ENCODE peak calls at places on chromosomes 7 and 10, in five cellular contexts. One of them, this sample, is unnamed. For H3K9me3 and H3K4me1, the result is how much of the 10 kb centered on the place peaks cover.

GRCh38 chr7:64938540-64938939 is 35.5 kb downstream of the ZNF273 start:
- DNase-seq in HCT116: no peak
- DNase-seq in left ventricle myocardium inferior: no peak
- DNase-seq in PC-3: no peak
- DNase-seq in heart right ventricle: no peak
- DNase-seq in this sample: no peak

GRCh38 chr10:112526906-112527305 is 79.9 kb downstream of the VTI1A start:
- DNase-seq in left ventricle myocardium inferior: no peak
- DNase-seq in PC-3: no peak
- DNase-seq in HCT116: peak
- DNase-seq in heart right ventricle: no peak
- DNase-seq in this sample: no peak

GRCh38 chr10:17472481-17473227 is 18.3 kb upstream of the ST8SIA6 start:
- DNase-seq in left ventricle myocardium inferior: no peak
- DNase-seq in heart right ventricle: no peak
- DNase-seq in HCT116: no peak
- DNase-seq in PC-3: no peak
- DNase-seq in this sample: no peak

GRCh38 chr7:101678713-101679112 is 49.6 kb upstream of the MYL10 start:
- DNase-seq in HCT116: no peak
- DNase-seq in heart right ventricle: no peak
- DNase-seq in PC-3: peak
- DNase-seq in left ventricle myocardium inferior: no peak
- DNase-seq in this sample: no peak

GRCh38 chr10:52229271-52229931 is 84.7 kb upstream of the DKK1 start:
- DNase-seq in PC-3: peak
- DNase-seq in HCT116: no peak
- DNase-seq in heart right ventricle: no peak
- DNase-seq in left ventricle myocardium inferior: no peak
- DNase-seq in this sample: no peak

GRCh38 chr7:105896407-105896842 is 20.0 kb upstream of the ATXN7L1 start:
- DNase-seq in heart right ventricle: no peak
- DNase-seq in left ventricle myocardium inferior: no peak
- DNase-seq in HCT116: no peak
- DNase-seq in PC-3: peak
- DNase-seq in this sample: no peak

GRCh38 chr10:73967022-73967429 is 30.9 kb upstream of the VCL start:
- DNase-seq in heart right ventricle: no peak
- DNase-seq in left ventricle myocardium inferior: no peak
- DNase-seq in PC-3: peak
- DNase-seq in HCT116: no peak
- DNase-seq in this sample: no peak

GRCh38 chr7:27161214-27161720 is 4.1 kb downstream of the HOXA9 start:
- DNase-seq in heart right ventricle: no peak
- DNase-seq in PC-3: no peak
- DNase-seq in left ventricle myocardium inferior: peak
- DNase-seq in HCT116: no peak
- DNase-seq in this sample: no peak

GRCh38 chr7:106289848-106290247 is 5.1 kb upstream of the NAMPT start:
- DNase-seq in heart right ventricle: no peak
- DNase-seq in left ventricle myocardium inferior: no peak
- DNase-seq in PC-3: peak
- DNase-seq in HCT116: no peak
- DNase-seq in this sample: no peak

GRCh38 chr10:115335366-115335765 is 242.2 kb downstream of the ATRNL1 start:
- DNase-seq in heart right ventricle: no peak
- DNase-seq in HCT116: no peak
- DNase-seq in left ventricle myocardium inferior: no peak
- DNase-seq in PC-3: no peak
- DNase-seq in this sample: no peak

GRCh38 chr10:60869916-60870728 is 73.9 kb downstream of the RHOBTB1 start:
- DNase-seq in HCT116: no peak
- DNase-seq in PC-3: peak
- DNase-seq in heart right ventricle: no peak
- DNase-seq in left ventricle myocardium inferior: no peak
- DNase-seq in this sample: no peak

GRCh38 chr7:149587331-149587645 is 89.7 kb upstream of the ZNF746 start:
- DNase-seq in left ventricle myocardium inferior: no peak
- DNase-seq in heart right ventricle: no peak
- DNase-seq in PC-3: no peak
- DNase-seq in HCT116: no peak
- DNase-seq in this sample: no peak
- H3K9me3 ChIP-seq in left ventricle myocardium inferior: under half
- H3K9me3 ChIP-seq in heart right ventricle: under half
- H3K9me3 ChIP-seq in PC-3: under half
- H3K9me3 ChIP-seq in HCT116: under half
- H3K9me3 ChIP-seq in this sample: under half

GRCh38 chr10:82249141-82249540 is 374.1 kb downstream of the NRG3 start:
- DNase-seq in PC-3: no peak
- DNase-seq in left ventricle myocardium inferior: no peak
- DNase-seq in HCT116: no peak
- DNase-seq in heart right ventricle: no peak
- DNase-seq in this sample: no peak
- TF ChIP-seq CTCF in PC-3: no peak
- TF ChIP-seq CTCF in left ventricle myocardium inferior: no peak
- TF ChIP-seq CTCF in HCT116: no peak
- TF ChIP-seq CTCF in heart right ventricle: no peak
- TF ChIP-seq CTCF in this sample: no peak

DNA sequence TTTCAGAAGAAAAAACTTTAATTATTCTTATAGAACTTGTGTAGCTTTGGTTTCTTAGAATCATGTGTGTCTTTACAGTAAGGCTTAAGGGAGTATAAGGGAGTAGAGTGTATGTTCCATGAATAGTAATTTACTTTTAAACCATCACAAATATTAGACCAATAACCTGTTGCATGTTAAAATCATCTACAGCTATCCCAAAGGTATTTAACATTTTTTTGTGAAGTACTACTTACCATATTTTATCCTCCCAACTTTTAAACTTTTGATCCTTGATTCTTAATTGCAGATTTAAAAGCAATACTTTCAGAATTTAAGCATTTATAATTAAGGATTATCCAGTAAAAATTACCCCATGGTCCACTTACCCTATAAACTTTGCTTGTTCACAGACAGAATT is 6.0 kb downstream of the GLI3 start:
- DNase-seq in HCT116: no peak
- DNase-seq in left ventricle myocardium inferior: no peak
- DNase-seq in heart right ventricle: no peak
- DNase-seq in PC-3: no peak
- DNase-seq in this sample: no peak
- H3K4me1 ChIP-seq in HCT116: under half
- H3K4me1 ChIP-seq in left ventricle myocardium inferior: under half
- H3K4me1 ChIP-seq in heart right ventricle: under half
- H3K4me1 ChIP-seq in PC-3: under half
- H3K4me1 ChIP-seq in this sample: under half

GRCh38 chr7:47886412-47886811 is 61.9 kb downstream of the PKD1L1 start:
- DNase-seq in HCT116: no peak
- DNase-seq in left ventricle myocardium inferior: no peak
- DNase-seq in heart right ventricle: no peak
- DNase-seq in PC-3: no peak
- DNase-seq in this sample: no peak

GRCh38 chr7:47885309-47886000 is 62.8 kb downstream of the PKD1L1 start:
- DNase-seq in heart right ventricle: no peak
- DNase-seq in left ventricle myocardium inferior: no peak
- DNase-seq in PC-3: no peak
- DNase-seq in HCT116: no peak
- DNase-seq in this sample: peak

GRCh38 chr7:47878662-47879061 is 69.6 kb downstream of the PKD1L1 start:
- DNase-seq in PC-3: no peak
- DNase-seq in HCT116: no peak
- DNase-seq in left ventricle myocardium inferior: no peak
- DNase-seq in heart right ventricle: no peak
- DNase-seq in this sample: no peak

GRCh38 chr7:47884675-47885074 is 63.6 kb downstream of the PKD1L1 start:
- DNase-seq in left ventricle myocardium inferior: no peak
- DNase-seq in heart right ventricle: no peak
- DNase-seq in PC-3: no peak
- DNase-seq in HCT116: no peak
- DNase-seq in this sample: peak

DNA sequence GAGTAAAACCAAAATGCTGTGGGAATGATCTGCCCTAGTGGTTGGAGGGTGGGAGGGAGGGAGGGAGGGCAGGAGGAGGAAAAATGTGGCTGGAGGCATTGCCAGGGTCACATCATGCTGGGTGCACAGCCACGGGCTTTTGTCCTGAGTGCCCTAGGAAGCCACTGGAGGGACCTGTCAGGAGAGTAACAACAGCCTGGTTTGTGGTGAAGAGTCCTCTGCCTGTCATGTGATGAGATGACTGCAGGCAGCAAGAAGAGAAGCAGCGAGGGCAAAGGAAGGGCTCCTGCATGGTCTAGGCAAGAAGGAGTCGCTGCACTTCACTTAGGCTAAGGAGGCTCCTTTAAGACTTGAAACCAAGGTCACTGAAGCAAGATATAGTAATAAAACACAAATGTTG is 65.6 kb downstream of the PKD1L1 start:
- DNase-seq in HCT116: no peak
- DNase-seq in heart right ventricle: no peak
- DNase-seq in PC-3: no peak
- DNase-seq in left ventricle myocardium inferior: no peak
- DNase-seq in this sample: no peak
- H3K9me3 ChIP-seq in HCT116: under half
- H3K9me3 ChIP-seq in heart right ventricle: under half
- H3K9me3 ChIP-seq in PC-3: under half
- H3K9me3 ChIP-seq in left ventricle myocardium inferior: under half
- H3K9me3 ChIP-seq in this sample: under half

GRCh38 chr7:35969055-35969454 is 168.2 kb downstream of the SEPTIN7 start:
- DNase-seq in left ventricle myocardium inferior: no peak
- DNase-seq in heart right ventricle: no peak
- DNase-seq in HCT116: no peak
- DNase-seq in PC-3: no peak
- DNase-seq in this sample: no peak

GRCh38 chr7:35970458-35970857 is 169.6 kb downstream of the SEPTIN7 start:
- DNase-seq in PC-3: no peak
- DNase-seq in left ventricle myocardium inferior: no peak
- DNase-seq in HCT116: no peak
- DNase-seq in heart right ventricle: no peak
- DNase-seq in this sample: no peak

GRCh38 chr7:35967366-35968139 is 166.7 kb downstream of the SEPTIN7 start:
- DNase-seq in HCT116: no peak
- DNase-seq in PC-3: no peak
- DNase-seq in left ventricle myocardium inferior: no peak
- DNase-seq in heart right ventricle: no peak
- DNase-seq in this sample: no peak

GRCh38 chr7:35968140-35968940 is 167.5 kb downstream of the SEPTIN7 start:
- DNase-seq in heart right ventricle: no peak
- DNase-seq in HCT116: no peak
- DNase-seq in left ventricle myocardium inferior: no peak
- DNase-seq in PC-3: no peak
- DNase-seq in this sample: no peak

GRCh38 chr7:35971133-35971995 is 170.5 kb downstream of the SEPTIN7 start:
- DNase-seq in PC-3: no peak
- DNase-seq in heart right ventricle: no peak
- DNase-seq in left ventricle myocardium inferior: no peak
- DNase-seq in HCT116: no peak
- DNase-seq in this sample: no peak
- TF ChIP-seq CTCF in PC-3: no peak
- TF ChIP-seq CTCF in heart right ventricle: peak
- TF ChIP-seq CTCF in left ventricle myocardium inferior: peak
- TF ChIP-seq CTCF in HCT116: no peak
- TF ChIP-seq CTCF in this sample: peak

DNA sequence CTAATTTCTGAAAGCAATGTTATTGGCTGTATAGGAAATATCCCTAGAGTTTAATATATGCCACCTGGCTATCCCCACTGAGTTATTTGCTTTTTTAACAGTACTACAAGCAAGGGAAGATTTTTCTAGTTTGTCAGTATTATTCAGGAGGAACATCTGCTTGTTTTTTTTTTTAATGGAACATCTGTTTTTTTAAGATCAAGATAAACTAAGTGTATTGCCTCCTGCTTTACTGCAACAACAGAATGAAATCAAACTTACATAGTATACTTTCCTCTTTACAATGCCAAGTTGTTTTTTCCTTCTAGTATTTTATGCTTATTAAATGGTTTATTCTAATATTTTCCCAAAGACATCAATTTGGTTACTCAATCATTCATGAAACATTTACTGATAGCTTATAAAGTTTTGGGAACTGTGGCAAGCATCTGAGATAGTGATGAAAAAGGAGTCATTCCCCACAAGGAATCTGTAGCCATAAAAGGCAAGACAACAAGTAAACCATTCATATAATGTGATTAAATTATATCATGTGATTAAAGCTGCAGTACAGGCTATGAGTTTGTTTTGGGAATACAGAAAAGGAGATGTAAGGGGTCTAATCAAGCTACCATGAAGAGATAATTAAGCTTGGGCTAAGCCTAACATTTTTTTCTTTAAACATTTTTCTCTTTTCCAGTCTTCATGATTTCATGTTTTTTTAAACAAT is 17.4 kb downstream of the MTPN start:
- DNase-seq in PC-3: no peak
- DNase-seq in left ventricle myocardium inferior: no peak
- DNase-seq in heart right ventricle: no peak
- DNase-seq in HCT116: no peak
- DNase-seq in this sample: no peak
- H3K4me1 ChIP-seq in PC-3: under half
- H3K4me1 ChIP-seq in left ventricle myocardium inferior: half or more
- H3K4me1 ChIP-seq in heart right ventricle: half or more
- H3K4me1 ChIP-seq in HCT116: under half
- H3K4me1 ChIP-seq in this sample: under half